ENCODE peak calls at places on chromosomes 7 and 10, in eight cellular contexts. N is NCI-H460; P is GDM1; E is stimulated activated CD8-positive, alpha-beta memory T cell treated with anti-CD3 and anti-CD28 coated beads, Interleukin-15, amount 100 ng/mL, for 24 hours; F is A549; S is EL; H is stimulated activated CD4-positive, alpha-beta T cell treated with anti-CD3 and anti-CD28 coated beads, TNF-alpha, amount 100 ng/mL, for 24 hours; Z is activated naive CD4-positive, alpha-beta T cell treated with anti-CD3 and anti-CD28 coated beads, Interleukin-2, amount 10 ng/mL, durations not matched to agents 7 days and 5 days. G is an unnamed sample.

GRCh38 chr7:106206826-106207541 is 77.8 kb downstream of the NAMPT start:
- DNase-seq in P (no peak), F (no peak), S (no peak), H (no peak), Z (no peak), E (no peak), N (no peak), G (peak)

GRCh38 chr10:91077549-91078017 is 142.9 kb upstream of the PCGF5 start:
- DNase-seq in S (peak), Z (no peak), H (no peak), P (no peak), N (peak), F (no peak), E (no peak), G (no peak)

GRCh38 chr7:85102813-85103350 is 84.0 kb downstream of the SEMA3D start:
- DNase-seq in F (no peak), N (peak), E (no peak), P (no peak), S (peak), Z (no peak), H (no peak), G (no peak)

GRCh38 chr10:77350711-77351119 is 286.9 kb downstream of the KCNMA1 start:
- DNase-seq in N (peak), P (no peak), F (peak), S (peak), E (no peak), Z (no peak), H (no peak), G (no peak)

GRCh38 chr10:1070939-1071338 is 14.8 kb downstream of the WDR37 start:
- DNase-seq in Z (no peak), H (no peak), P (no peak), S (peak), E (no peak), F (no peak), N (no peak), G (no peak)

GRCh38 chr7:78499283-78499682 is 700.7 kb downstream of the PHTF2 start:
- DNase-seq in Z (no peak), P (no peak), S (peak), H (no peak), N (no peak), E (no peak), F (no peak), G (no peak)

GRCh38 chr10:30995081-30995480 is 36.6 kb downstream of the ZNF438 start:
- DNase-seq in F (no peak), S (no peak), Z (no peak), N (no peak), H (no peak), P (no peak), E (no peak), G (no peak)

GRCh38 chr7:151821806-151822540 is 54.9 kb downstream of the PRKAG2 start:
- DNase-seq in F (no peak), Z (no peak), E (no peak), S (no peak), P (no peak), N (no peak), H (no peak), G (no peak)

GRCh38 chr10:71046747-71047146 is 158.4 kb upstream of the PCBD1 start:
- DNase-seq in S (no peak), E (no peak), P (no peak), Z (no peak), F (no peak), N (no peak), H (no peak), G (no peak)

GRCh38 chr7:128362670-128363069 is 1.2 kb upstream of the PRRT4 start:
- DNase-seq in S (peak), E (no peak), Z (no peak), P (no peak), H (no peak), F (no peak), N (no peak), G (no peak)

GRCh38 chr7:157978766-157979165 is 608.9 kb downstream of the PTPRN2 start:
- DNase-seq in N (no peak), H (no peak), E (no peak), Z (no peak), P (no peak), S (no peak), F (no peak), G (no peak)

GRCh38 chr10:73044378-73045285 is 52.0 kb downstream of the P4HA1 start:
- DNase-seq in Z (no peak), F (no peak), S (peak), E (no peak), P (no peak), H (no peak), N (peak), G (peak)

GRCh38 chr7:5704534-5704922 is 76.9 kb downstream of the RNF216 start:
- DNase-seq in Z (peak), P (peak), H (peak), S (peak), E (no peak), N (peak), F (peak), G (peak)

GRCh38 chr7:5523052-5523711 is 99.5 kb upstream of the TNRC18 start:
- DNase-seq in P (no peak), F (no peak), S (peak), E (no peak), H (no peak), N (no peak), Z (no peak), G (peak)

GRCh38 chr10:47167591-47167990 is 132.4 kb upstream of the GDF10 start:
- DNase-seq in H (no peak), S (no peak), P (no peak), F (no peak), Z (no peak), E (no peak), N (no peak), G (no peak)

GRCh38 chr10:28530751-28531150 is 2.2 kb upstream of the WAC start:
- DNase-seq in N (no peak), Z (no peak), F (no peak), E (no peak), H (no peak), P (no peak), S (peak), G (no peak)

GRCh38 chr10:11895598-11895997 is 72.4 kb downstream of the PROSER2 start:
- DNase-seq in S (no peak), Z (no peak), F (no peak), N (no peak), E (no peak), P (no peak), H (no peak), G (no peak)

GRCh38 chr10:131743190-131744151 is 157.3 kb upstream of the PPP2R2D start:
- DNase-seq in H (no peak), E (no peak), S (no peak), P (peak), N (no peak), Z (no peak), F (no peak), G (no peak)

GRCh38 chr7:101315336-101315735 is 6.3 kb downstream of the IFT22 start:
- DNase-seq in Z (peak), S (peak), P (peak), E (no peak), H (peak), N (peak), F (peak), G (peak)